ENCODE peak calls at places on chromosomes 2 and 18, in nine cellular contexts. One of them, this sample, is unnamed.
A peak's percentile ranks its signal among the peaks of the same experiment; 100 is the strongest.

GRCh38 chr18:6221602-6222014 is 193.1 kb downstream of the L3MBTL4 start:
- DNase-seq in stimulated activated CD4-positive, alpha-beta T cell treated with anti-CD3 and anti-CD28 coated beads, Interleukin-4, amount 100 ng/mL, for 24 hours: no peak
- DNase-seq in naive B cell: no peak
- DNase-seq in kidney: no peak
- DNase-seq in retinal pigment epithelial cell: no peak
- DNase-seq in stimulated activated CD8-positive, alpha-beta memory T cell treated with anti-CD3 and anti-CD28 coated beads, Interleukin-4, amount 100 ng/mL, for 48 hours: no peak
- DNase-seq in cardiac fibroblast: no peak
- DNase-seq in BE2C: no peak
- DNase-seq in posterior vena cava: no peak
- DNase-seq in this sample: no peak

GRCh38 chr18:50297621-50298442 is 10.3 kb upstream of the CXXC1 start:
- DNase-seq in stimulated activated CD4-positive, alpha-beta T cell treated with anti-CD3 and anti-CD28 coated beads, Interleukin-4, amount 100 ng/mL, for 24 hours: peak; percentile 71
- DNase-seq in naive B cell: peak; percentile 86
- DNase-seq in kidney: peak; percentile 93
- DNase-seq in retinal pigment epithelial cell: no peak
- DNase-seq in stimulated activated CD8-positive, alpha-beta memory T cell treated with anti-CD3 and anti-CD28 coated beads, Interleukin-4, amount 100 ng/mL, for 48 hours: peak; percentile 82
- DNase-seq in cardiac fibroblast: peak; percentile 83
- DNase-seq in BE2C: peak; percentile 38
- DNase-seq in posterior vena cava: peak; percentile 94
- DNase-seq in this sample: peak; percentile 58

GRCh38 chr2:226215902-226216503 is 583.6 kb downstream of the IRS1 start:
- DNase-seq in stimulated activated CD4-positive, alpha-beta T cell treated with anti-CD3 and anti-CD28 coated beads, Interleukin-4, amount 100 ng/mL, for 24 hours: peak; percentile 70
- DNase-seq in naive B cell: peak; percentile 38
- DNase-seq in kidney: no peak
- DNase-seq in retinal pigment epithelial cell: no peak
- DNase-seq in stimulated activated CD8-positive, alpha-beta memory T cell treated with anti-CD3 and anti-CD28 coated beads, Interleukin-4, amount 100 ng/mL, for 48 hours: peak; percentile 72
- DNase-seq in cardiac fibroblast: peak; percentile 62
- DNase-seq in BE2C: peak; percentile 48
- DNase-seq in posterior vena cava: no peak
- DNase-seq in this sample: peak; percentile 21

GRCh38 chr18:38033282-38033681 is 467.7 kb upstream of the CELF4 start:
- DNase-seq in stimulated activated CD4-positive, alpha-beta T cell treated with anti-CD3 and anti-CD28 coated beads, Interleukin-4, amount 100 ng/mL, for 24 hours: no peak
- DNase-seq in naive B cell: no peak
- DNase-seq in kidney: no peak
- DNase-seq in retinal pigment epithelial cell: no peak
- DNase-seq in stimulated activated CD8-positive, alpha-beta memory T cell treated with anti-CD3 and anti-CD28 coated beads, Interleukin-4, amount 100 ng/mL, for 48 hours: no peak
- DNase-seq in cardiac fibroblast: no peak
- DNase-seq in BE2C: no peak
- DNase-seq in posterior vena cava: no peak
- DNase-seq in this sample: no peak

GRCh38 chr18:58601468-58602266 is 27.2 kb downstream of the ALPK2 start:
- DNase-seq in stimulated activated CD4-positive, alpha-beta T cell treated with anti-CD3 and anti-CD28 coated beads, Interleukin-4, amount 100 ng/mL, for 24 hours: no peak
- DNase-seq in naive B cell: no peak
- DNase-seq in kidney: no peak
- DNase-seq in retinal pigment epithelial cell: no peak
- DNase-seq in stimulated activated CD8-positive, alpha-beta memory T cell treated with anti-CD3 and anti-CD28 coated beads, Interleukin-4, amount 100 ng/mL, for 48 hours: no peak
- DNase-seq in cardiac fibroblast: no peak
- DNase-seq in BE2C: no peak
- DNase-seq in posterior vena cava: no peak
- DNase-seq in this sample: no peak

GRCh38 chr18:69584429-69584828 is 183.7 kb downstream of the DOK6 start:
- DNase-seq in stimulated activated CD4-positive, alpha-beta T cell treated with anti-CD3 and anti-CD28 coated beads, Interleukin-4, amount 100 ng/mL, for 24 hours: no peak
- DNase-seq in naive B cell: no peak
- DNase-seq in kidney: no peak
- DNase-seq in retinal pigment epithelial cell: no peak
- DNase-seq in stimulated activated CD8-positive, alpha-beta memory T cell treated with anti-CD3 and anti-CD28 coated beads, Interleukin-4, amount 100 ng/mL, for 48 hours: no peak
- DNase-seq in cardiac fibroblast: no peak
- DNase-seq in BE2C: peak; percentile 33
- DNase-seq in posterior vena cava: no peak
- DNase-seq in this sample: no peak

GRCh38 chr2:119407430-119408220 is 24.0 kb upstream of the TMEM37 start:
- DNase-seq in stimulated activated CD4-positive, alpha-beta T cell treated with anti-CD3 and anti-CD28 coated beads, Interleukin-4, amount 100 ng/mL, for 24 hours: peak; percentile 15
- DNase-seq in naive B cell: peak; percentile 28
- DNase-seq in kidney: no peak
- DNase-seq in retinal pigment epithelial cell: no peak
- DNase-seq in stimulated activated CD8-positive, alpha-beta memory T cell treated with anti-CD3 and anti-CD28 coated beads, Interleukin-4, amount 100 ng/mL, for 48 hours: peak; percentile 40
- DNase-seq in cardiac fibroblast: peak; percentile 78
- DNase-seq in BE2C: peak; percentile 28
- DNase-seq in posterior vena cava: no peak
- DNase-seq in this sample: no peak

GRCh38 chr2:71882236-71882946 is 265.3 kb downstream of the CYP26B1 start:
- DNase-seq in stimulated activated CD4-positive, alpha-beta T cell treated with anti-CD3 and anti-CD28 coated beads, Interleukin-4, amount 100 ng/mL, for 24 hours: no peak
- DNase-seq in naive B cell: no peak
- DNase-seq in kidney: no peak
- DNase-seq in retinal pigment epithelial cell: no peak
- DNase-seq in stimulated activated CD8-positive, alpha-beta memory T cell treated with anti-CD3 and anti-CD28 coated beads, Interleukin-4, amount 100 ng/mL, for 48 hours: no peak
- DNase-seq in cardiac fibroblast: no peak
- DNase-seq in BE2C: no peak
- DNase-seq in posterior vena cava: peak; percentile 56
- DNase-seq in this sample: no peak

GRCh38 chr2:36388472-36388871 is 32.9 kb downstream of the CRIM1 start:
- DNase-seq in stimulated activated CD4-positive, alpha-beta T cell treated with anti-CD3 and anti-CD28 coated beads, Interleukin-4, amount 100 ng/mL, for 24 hours: no peak
- DNase-seq in naive B cell: no peak
- DNase-seq in kidney: no peak
- DNase-seq in retinal pigment epithelial cell: no peak
- DNase-seq in stimulated activated CD8-positive, alpha-beta memory T cell treated with anti-CD3 and anti-CD28 coated beads, Interleukin-4, amount 100 ng/mL, for 48 hours: no peak
- DNase-seq in cardiac fibroblast: no peak
- DNase-seq in BE2C: no peak
- DNase-seq in posterior vena cava: no peak
- DNase-seq in this sample: no peak

GRCh38 chr2:70720124-70720523 is 47.9 kb downstream of the ADD2 start:
- DNase-seq in stimulated activated CD4-positive, alpha-beta T cell treated with anti-CD3 and anti-CD28 coated beads, Interleukin-4, amount 100 ng/mL, for 24 hours: no peak
- DNase-seq in naive B cell: no peak
- DNase-seq in kidney: no peak
- DNase-seq in retinal pigment epithelial cell: no peak
- DNase-seq in stimulated activated CD8-positive, alpha-beta memory T cell treated with anti-CD3 and anti-CD28 coated beads, Interleukin-4, amount 100 ng/mL, for 48 hours: no peak
- DNase-seq in cardiac fibroblast: no peak
- DNase-seq in BE2C: no peak
- DNase-seq in posterior vena cava: no peak
- DNase-seq in this sample: no peak

GRCh38 chr18:40985441-40985840 is 969.6 kb upstream of the PIK3C3 start:
- DNase-seq in stimulated activated CD4-positive, alpha-beta T cell treated with anti-CD3 and anti-CD28 coated beads, Interleukin-4, amount 100 ng/mL, for 24 hours: no peak
- DNase-seq in naive B cell: no peak
- DNase-seq in kidney: no peak
- DNase-seq in retinal pigment epithelial cell: no peak
- DNase-seq in stimulated activated CD8-positive, alpha-beta memory T cell treated with anti-CD3 and anti-CD28 coated beads, Interleukin-4, amount 100 ng/mL, for 48 hours: no peak
- DNase-seq in cardiac fibroblast: no peak
- DNase-seq in BE2C: no peak
- DNase-seq in posterior vena cava: no peak
- DNase-seq in this sample: no peak

GRCh38 chr18:8501044-8501443 is 108.2 kb upstream of the RAB12 start:
- DNase-seq in stimulated activated CD4-positive, alpha-beta T cell treated with anti-CD3 and anti-CD28 coated beads, Interleukin-4, amount 100 ng/mL, for 24 hours: no peak
- DNase-seq in naive B cell: no peak
- DNase-seq in kidney: no peak
- DNase-seq in retinal pigment epithelial cell: no peak
- DNase-seq in stimulated activated CD8-positive, alpha-beta memory T cell treated with anti-CD3 and anti-CD28 coated beads, Interleukin-4, amount 100 ng/mL, for 48 hours: no peak
- DNase-seq in cardiac fibroblast: no peak
- DNase-seq in BE2C: peak; percentile 6
- DNase-seq in posterior vena cava: no peak
- DNase-seq in this sample: no peak

GRCh38 chr18:46315187-46315586 is 211.0 kb downstream of the HAUS1 start:
- DNase-seq in stimulated activated CD4-positive, alpha-beta T cell treated with anti-CD3 and anti-CD28 coated beads, Interleukin-4, amount 100 ng/mL, for 24 hours: no peak
- DNase-seq in naive B cell: no peak
- DNase-seq in kidney: no peak
- DNase-seq in retinal pigment epithelial cell: no peak
- DNase-seq in stimulated activated CD8-positive, alpha-beta memory T cell treated with anti-CD3 and anti-CD28 coated beads, Interleukin-4, amount 100 ng/mL, for 48 hours: no peak
- DNase-seq in cardiac fibroblast: no peak
- DNase-seq in BE2C: no peak
- DNase-seq in posterior vena cava: no peak
- DNase-seq in this sample: no peak

GRCh38 chr2:120540719-120541552 is 194.7 kb upstream of the GLI2 start:
- DNase-seq in stimulated activated CD4-positive, alpha-beta T cell treated with anti-CD3 and anti-CD28 coated beads, Interleukin-4, amount 100 ng/mL, for 24 hours: no peak
- DNase-seq in naive B cell: no peak
- DNase-seq in kidney: no peak
- DNase-seq in retinal pigment epithelial cell: no peak
- DNase-seq in stimulated activated CD8-positive, alpha-beta memory T cell treated with anti-CD3 and anti-CD28 coated beads, Interleukin-4, amount 100 ng/mL, for 48 hours: no peak
- DNase-seq in cardiac fibroblast: no peak
- DNase-seq in BE2C: no peak
- DNase-seq in posterior vena cava: no peak
- DNase-seq in this sample: no peak

GRCh38 chr2:39913648-39914456 is 134.8 kb upstream of the THUMPD2 start:
- DNase-seq in stimulated activated CD4-positive, alpha-beta T cell treated with anti-CD3 and anti-CD28 coated beads, Interleukin-4, amount 100 ng/mL, for 24 hours: no peak
- DNase-seq in naive B cell: peak; percentile 34
- DNase-seq in kidney: no peak
- DNase-seq in retinal pigment epithelial cell: peak; percentile 62
- DNase-seq in stimulated activated CD8-positive, alpha-beta memory T cell treated with anti-CD3 and anti-CD28 coated beads, Interleukin-4, amount 100 ng/mL, for 48 hours: no peak
- DNase-seq in cardiac fibroblast: peak; percentile 84
- DNase-seq in BE2C: no peak
- DNase-seq in posterior vena cava: no peak
- DNase-seq in this sample: no peak

GRCh38 chr2:43088148-43089073 is 138.0 kb downstream of the ZFP36L2 start:
- DNase-seq in stimulated activated CD4-positive, alpha-beta T cell treated with anti-CD3 and anti-CD28 coated beads, Interleukin-4, amount 100 ng/mL, for 24 hours: no peak
- DNase-seq in naive B cell: no peak
- DNase-seq in kidney: no peak
- DNase-seq in retinal pigment epithelial cell: no peak
- DNase-seq in stimulated activated CD8-positive, alpha-beta memory T cell treated with anti-CD3 and anti-CD28 coated beads, Interleukin-4, amount 100 ng/mL, for 48 hours: no peak
- DNase-seq in cardiac fibroblast: peak; percentile 39
- DNase-seq in BE2C: no peak
- DNase-seq in posterior vena cava: peak; percentile 35
- DNase-seq in this sample: no peak

GRCh38 chr2:86221066-86221684 is 21.9 kb downstream of the MRPL35 start:
- DNase-seq in stimulated activated CD4-positive, alpha-beta T cell treated with anti-CD3 and anti-CD28 coated beads, Interleukin-4, amount 100 ng/mL, for 24 hours: peak; percentile 67
- DNase-seq in naive B cell: peak; percentile 54
- DNase-seq in kidney: no peak
- DNase-seq in retinal pigment epithelial cell: no peak
- DNase-seq in stimulated activated CD8-positive, alpha-beta memory T cell treated with anti-CD3 and anti-CD28 coated beads, Interleukin-4, amount 100 ng/mL, for 48 hours: peak; percentile 76
- DNase-seq in cardiac fibroblast: peak; percentile 74
- DNase-seq in BE2C: peak; percentile 37
- DNase-seq in posterior vena cava: no peak
- DNase-seq in this sample: peak; percentile 23

This sample was measured in anterior cingulate cortex.